ENCODE peak calls at places on chromosomes 5 and 9, in six cellular contexts. A, O, K, Y, M and Z are unnamed samples.

GRCh38 chr9:125747053-125747764 is at the start of gene PBX3:
- DNase-seq in M (peak; percentile 60), K (peak; percentile 80), A (no peak), O (peak; percentile 35), Y (peak; percentile 71), Z (no peak)

GRCh38 chr5:137706841-137707240 is 29.0 kb downstream of the KLHL3 start:
- DNase-seq in O (no peak), M (no peak), A (no peak), Y (no peak), K (no peak), Z (no peak)

GRCh38 chr5:17185776-17186175 is 31.7 kb upstream of the BASP1 start:
- DNase-seq in K (no peak), A (peak; percentile 77), Y (peak; percentile 29), O (peak; percentile 56), M (no peak), Z (no peak)

GRCh38 chr5:6175172-6175855 is 203.0 kb downstream of the MED10 start:
- DNase-seq in A (no peak), M (no peak), K (no peak), O (no peak), Y (no peak), Z (no peak)

GRCh38 chr9:95574176-95574575 is 57.4 kb upstream of the PTCH1 start:
- DNase-seq in M (no peak), K (no peak), Y (no peak), O (no peak), A (no peak), Z (no peak)

GRCh38 chr5:145203193-145203592 is 631.9 kb downstream of the PRELID2 start:
- DNase-seq in Y (no peak), K (no peak), A (no peak), M (no peak), O (no peak), Z (no peak)

GRCh38 chr9:137305060-137305787 is 3.2 kb upstream of the NRARP start:
- DNase-seq in A (no peak), O (peak; percentile 58), K (peak; percentile 33), M (peak; percentile 69), Y (peak; percentile 77), Z (no peak)

GRCh38 chr5:7802855-7803254 is 48.1 kb downstream of the CFAP90 start:
- DNase-seq in O (no peak), A (no peak), K (no peak), Y (no peak), M (no peak), Z (no peak)

GRCh38 chr5:1011741-1012315 is 3.2 kb downstream of the NKD2 start:
- DNase-seq in O (no peak), M (no peak), A (no peak), K (no peak), Y (no peak), Z (no peak)

GRCh38 chr5:141841376-141841775 is 36.8 kb downstream of the PCDH1 start:
- DNase-seq in Y (no peak), O (no peak), M (peak; percentile 89), A (no peak), K (no peak), Z (no peak)

GRCh38 chr9:101951598-101951997 is 213.2 kb upstream of the GRIN3A start:
- DNase-seq in M (no peak), Y (no peak), K (no peak), A (no peak), O (no peak), Z (no peak)

GRCh38 chr9:131263701-131264100 is 12.6 kb downstream of the FAM78A start:
- DNase-seq in M (no peak), K (no peak), Y (no peak), O (no peak), A (no peak), Z (no peak)

GRCh38 chr9:134844821-134845220 is 35.8 kb upstream of the FCN2 start:
- DNase-seq in Y (no peak), K (no peak), M (no peak), A (no peak), O (no peak), Z (no peak)

GRCh38 chr9:98502976-98503325 is 205.8 kb downstream of the GABBR2 start:
- DNase-seq in A (no peak), K (peak; percentile 64), Y (no peak), O (no peak), M (no peak), Z (peak; percentile 56)

GRCh38 chr5:6194261-6194875 is 184.0 kb downstream of the MED10 start:
- DNase-seq in K (no peak), Y (no peak), O (no peak), M (no peak), A (no peak), Z (no peak)

GRCh38 chr9:18438300-18438925 is 35.5 kb upstream of the ADAMTSL1 start:
- DNase-seq in K (peak; percentile 67), M (peak; percentile 29), Y (peak; percentile 26), A (peak; percentile 30), O (peak; percentile 71), Z (peak; percentile 73)

GRCh38 chr5:171429543-171429910 is 10.1 kb downstream of the FGF18 start:
- DNase-seq in A (no peak), O (no peak), K (no peak), M (no peak), Y (no peak), Z (peak; percentile 65)

GRCh38 chr9:35287986-35288515 is 126.2 kb downstream of the UNC13B start:
- DNase-seq in O (no peak), Y (no peak), A (no peak), M (no peak), K (no peak), Z (no peak)

GRCh38 chr9:36530224-36530623 is 42.5 kb upstream of the MELK start:
- DNase-seq in M (no peak), O (no peak), K (no peak), Y (no peak), A (no peak), Z (no peak)

GRCh38 chr5:168886153-168886552 is 307.0 kb upstream of the PANK3 start:
- DNase-seq in M (no peak), K (no peak), Y (no peak), O (no peak), A (no peak), Z (no peak)

GRCh38 chr9:70410368-70410767 is 4.1 kb downstream of the KLF9 start:
- DNase-seq in M (no peak), A (no peak), K (no peak), O (no peak), Y (no peak), Z (no peak)

GRCh38 chr5:39826051-39826450 is 401.3 kb upstream of the DAB2 start:
- DNase-seq in Y (no peak), M (no peak), O (no peak), A (no peak), K (no peak), Z (no peak)

GRCh38 chr9:127384016-127384730 is 12.8 kb upstream of the SLC2A8 start:
- DNase-seq in Y (no peak), A (no peak), M (no peak), O (peak; percentile 7), K (no peak), Z (peak; percentile 61)

GRCh38 chr9:70303268-70303667 is 44.5 kb downstream of the SMC5 start:
- DNase-seq in A (no peak), Y (no peak), M (no peak), K (no peak), O (no peak), Z (no peak)

GRCh38 chr5:14008819-14009311 is 64.4 kb upstream of the DNAH5 start:
- DNase-seq in K (peak; percentile 51), Y (no peak), A (no peak), O (no peak), M (peak; percentile 60), Z (no peak)

GRCh38 chr5:102090770-102091169 is 205.3 kb downstream of the SLCO4C1 start:
- DNase-seq in M (no peak), K (peak; percentile 74), O (no peak), A (no peak), Y (no peak), Z (no peak)

GRCh38 chr5:170681013-170681433 is 102.5 kb upstream of the GABRP start:
- DNase-seq in K (peak; percentile 81), O (no peak), A (no peak), Y (peak; percentile 27), M (no peak), Z (no peak)

DNA sequence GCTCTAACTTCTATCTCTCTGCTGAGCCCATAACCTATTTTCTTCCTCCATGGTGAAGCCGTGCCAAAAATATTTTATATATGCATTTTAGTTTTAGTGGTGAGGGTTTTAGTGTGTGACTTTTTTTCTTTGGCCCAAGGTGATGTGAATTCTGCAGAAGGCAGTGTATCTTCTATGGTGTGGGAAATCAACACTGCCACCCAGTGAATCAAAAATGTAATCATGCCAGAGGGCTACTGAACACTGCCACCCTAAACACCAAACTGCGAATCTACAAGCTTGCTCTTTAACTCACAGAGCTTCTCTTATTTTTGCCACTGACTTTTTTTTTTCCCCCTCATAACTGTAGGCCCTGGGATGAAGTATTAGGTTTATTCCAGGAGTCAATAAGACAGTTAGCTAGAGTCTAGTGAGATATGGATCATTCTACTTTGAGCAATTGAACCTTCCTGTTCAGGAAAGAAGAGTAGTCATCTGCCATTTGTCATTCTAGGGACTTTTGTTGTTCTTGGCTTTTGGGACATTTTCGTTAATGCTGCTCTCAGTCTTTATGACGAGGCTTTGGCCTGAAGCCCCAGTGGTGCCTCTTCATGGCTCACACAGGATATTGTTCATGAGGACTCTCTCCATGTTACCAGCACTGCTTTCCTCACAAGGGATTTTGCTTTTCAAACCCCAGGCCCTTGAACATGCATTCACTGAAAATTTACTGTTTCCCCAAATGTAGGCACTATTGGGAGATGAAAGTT is 53.1 kb downstream of the C7 start:
- DNase-seq in Y (no peak), K (no peak), M (no peak), A (no peak), O (no peak), Z (no peak)
- TF ChIP-seq CTCF in Y (peak; percentile 9), K (no peak), M (no peak), A (no peak), O (no peak), Z (no peak)

GRCh38 chr5:73812962-73813588 is 187.1 kb downstream of the ARHGEF28 start:
- DNase-seq in Y (no peak), O (peak; percentile 39), M (no peak), K (peak; percentile 24), A (no peak), Z (no peak)
- H3K4me3 ChIP-seq in Y (no peak overlapping the region), O (peak overlapping the region; percentile 29), M (no peak overlapping the region), K (no peak overlapping the region), A (no peak overlapping the region), Z (no peak overlapping the region)

DNA sequence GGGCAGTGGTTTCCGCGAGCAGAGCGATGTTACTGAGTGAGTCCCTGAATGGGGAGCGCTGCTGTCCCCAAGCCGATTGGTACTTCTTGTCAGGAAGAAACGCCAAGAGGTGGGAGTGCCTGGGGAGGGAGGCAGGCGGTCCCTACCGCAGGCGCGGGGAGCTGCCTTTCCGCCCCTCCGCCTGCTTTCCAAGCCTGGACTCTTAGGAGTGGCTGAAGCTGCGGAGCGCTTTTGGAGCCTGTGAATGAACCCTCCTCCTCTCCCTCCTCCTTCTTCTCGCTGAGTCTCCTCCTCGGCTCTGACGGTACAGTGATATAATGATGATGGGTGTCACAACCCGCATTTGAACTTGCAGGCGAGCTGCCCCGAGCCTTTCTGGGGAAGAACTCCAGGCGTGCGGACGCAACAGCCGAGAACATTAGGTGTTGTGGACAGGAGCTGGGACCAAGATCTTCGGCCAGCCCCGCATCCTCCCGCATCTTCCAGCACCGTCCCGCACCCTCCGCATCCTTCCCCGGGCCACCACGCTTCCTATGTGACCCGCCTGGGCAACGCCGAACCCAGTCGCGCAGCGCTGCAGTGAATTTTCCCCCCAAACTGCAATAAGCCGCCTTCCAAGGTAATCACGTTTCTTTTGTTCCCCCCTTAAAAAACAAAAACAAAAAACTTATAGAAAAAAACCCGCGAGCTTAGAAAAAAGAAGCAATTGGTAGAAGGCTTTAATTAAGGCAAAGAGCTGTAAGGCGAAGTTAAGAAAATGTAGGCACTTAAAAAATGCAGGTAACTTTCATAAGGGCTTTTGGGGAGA is at the start of gene VCAN:
- DNase-seq in K (peak; percentile 84), Y (peak; percentile 61), M (no peak), A (peak; percentile 55), O (peak; percentile 40), Z (peak; percentile 90)
- H3K27ac ChIP-seq in K (peak within 1 kb of the TSS; percentile 94), Y (peak within 1 kb of the TSS; percentile 77), M (peak within 1 kb of the TSS; percentile 41), A (peak within 1 kb of the TSS; percentile 91), O (peak within 1 kb of the TSS; percentile 75), Z (peak within 1 kb of the TSS; percentile 88)

GRCh38 chr5:3024976-3025375 is 273.5 kb upstream of the IRX2 start:
- DNase-seq in Y (no peak), M (no peak), K (no peak), O (no peak), A (no peak), Z (no peak)
- TF ChIP-seq CTCF in Y (no peak), M (no peak), K (no peak), O (no peak), A (no peak), Z (no peak)